ENCODE peak calls at places on chromosomes 13 and 19, in seven cellular contexts. One of them, this sample, is unnamed.

GRCh38 chr13:113023217-113023597 is 54.2 kb downstream of the MCF2L start:
- DNase-seq in H4: no peak
- DNase-seq in CD8-positive, alpha-beta memory T cell: no peak
- DNase-seq in stimulated activated naive CD8-positive, alpha-beta T cell treated with anti-CD3 and anti-CD28 coated beads, Interleukin-15, amount 100 ng/mL, for 72 hours: no peak
- DNase-seq in neuronal stem cell: no peak
- DNase-seq in Right ventricle myocardium inferior: no peak
- DNase-seq in T-cell: no peak
- DNase-seq in this sample: no peak

GRCh38 chr19:49896863-49897621 is at the start of gene IL4I1:
- DNase-seq in CD8-positive, alpha-beta memory T cell: peak; percentile 78
- DNase-seq in H4: no peak
- DNase-seq in neuronal stem cell: no peak
- DNase-seq in Right ventricle myocardium inferior: no peak
- DNase-seq in stimulated activated naive CD8-positive, alpha-beta T cell treated with anti-CD3 and anti-CD28 coated beads, Interleukin-15, amount 100 ng/mL, for 72 hours: peak; percentile 86
- DNase-seq in T-cell: peak; percentile 70
- DNase-seq in this sample: peak; percentile 61

GRCh38 chr19:49605605-49606004 is 14.6 kb downstream of the PRR12 start:
- DNase-seq in Right ventricle myocardium inferior: no peak
- DNase-seq in stimulated activated naive CD8-positive, alpha-beta T cell treated with anti-CD3 and anti-CD28 coated beads, Interleukin-15, amount 100 ng/mL, for 72 hours: no peak
- DNase-seq in H4: no peak
- DNase-seq in neuronal stem cell: no peak
- DNase-seq in T-cell: no peak
- DNase-seq in CD8-positive, alpha-beta memory T cell: no peak
- DNase-seq in this sample: no peak

GRCh38 chr19:7742991-7743390 is 4.3 kb downstream of the CD209 start:
- DNase-seq in neuronal stem cell: no peak
- DNase-seq in Right ventricle myocardium inferior: no peak
- DNase-seq in H4: no peak
- DNase-seq in CD8-positive, alpha-beta memory T cell: no peak
- DNase-seq in T-cell: no peak
- DNase-seq in stimulated activated naive CD8-positive, alpha-beta T cell treated with anti-CD3 and anti-CD28 coated beads, Interleukin-15, amount 100 ng/mL, for 72 hours: no peak
- DNase-seq in this sample: no peak

GRCh38 chr19:7575426-7576040 is 20.1 kb upstream of the CAMSAP3 start:
- DNase-seq in Right ventricle myocardium inferior: no peak
- DNase-seq in stimulated activated naive CD8-positive, alpha-beta T cell treated with anti-CD3 and anti-CD28 coated beads, Interleukin-15, amount 100 ng/mL, for 72 hours: no peak
- DNase-seq in T-cell: no peak
- DNase-seq in CD8-positive, alpha-beta memory T cell: no peak
- DNase-seq in neuronal stem cell: no peak
- DNase-seq in H4: peak; percentile 78
- DNase-seq in this sample: no peak

GRCh38 chr19:39661565-39661964 is 5.9 kb downstream of the LGALS16 start:
- DNase-seq in CD8-positive, alpha-beta memory T cell: no peak
- DNase-seq in neuronal stem cell: no peak
- DNase-seq in T-cell: no peak
- DNase-seq in stimulated activated naive CD8-positive, alpha-beta T cell treated with anti-CD3 and anti-CD28 coated beads, Interleukin-15, amount 100 ng/mL, for 72 hours: no peak
- DNase-seq in H4: no peak
- DNase-seq in Right ventricle myocardium inferior: no peak
- DNase-seq in this sample: no peak

GRCh38 chr13:112732679-112733078 is 42.8 kb downstream of the ATP11A start:
- DNase-seq in T-cell: no peak
- DNase-seq in CD8-positive, alpha-beta memory T cell: no peak
- DNase-seq in Right ventricle myocardium inferior: no peak
- DNase-seq in H4: no peak
- DNase-seq in neuronal stem cell: no peak
- DNase-seq in stimulated activated naive CD8-positive, alpha-beta T cell treated with anti-CD3 and anti-CD28 coated beads, Interleukin-15, amount 100 ng/mL, for 72 hours: no peak
- DNase-seq in this sample: no peak

GRCh38 chr13:41835871-41836270 is 125.0 kb downstream of the VWA8 start:
- DNase-seq in H4: no peak
- DNase-seq in CD8-positive, alpha-beta memory T cell: no peak
- DNase-seq in Right ventricle myocardium inferior: no peak
- DNase-seq in T-cell: no peak
- DNase-seq in stimulated activated naive CD8-positive, alpha-beta T cell treated with anti-CD3 and anti-CD28 coated beads, Interleukin-15, amount 100 ng/mL, for 72 hours: no peak
- DNase-seq in neuronal stem cell: no peak
- DNase-seq in this sample: no peak

GRCh38 chr13:35826626-35827254 is 304.4 kb downstream of the DCLK1 start:
- DNase-seq in Right ventricle myocardium inferior: no peak
- DNase-seq in neuronal stem cell: no peak
- DNase-seq in stimulated activated naive CD8-positive, alpha-beta T cell treated with anti-CD3 and anti-CD28 coated beads, Interleukin-15, amount 100 ng/mL, for 72 hours: no peak
- DNase-seq in H4: no peak
- DNase-seq in T-cell: no peak
- DNase-seq in CD8-positive, alpha-beta memory T cell: no peak
- DNase-seq in this sample: no peak

GRCh38 chr13:40578055-40578454 is 88.4 kb downstream of the FOXO1 start:
- DNase-seq in T-cell: no peak
- DNase-seq in CD8-positive, alpha-beta memory T cell: no peak
- DNase-seq in stimulated activated naive CD8-positive, alpha-beta T cell treated with anti-CD3 and anti-CD28 coated beads, Interleukin-15, amount 100 ng/mL, for 72 hours: no peak
- DNase-seq in neuronal stem cell: no peak
- DNase-seq in Right ventricle myocardium inferior: no peak
- DNase-seq in H4: no peak
- DNase-seq in this sample: no peak

GRCh38 chr13:112839347-112840105 is 129.5 kb upstream of the MCF2L start:
- DNase-seq in neuronal stem cell: no peak
- DNase-seq in CD8-positive, alpha-beta memory T cell: no peak
- DNase-seq in Right ventricle myocardium inferior: no peak
- DNase-seq in H4: no peak
- DNase-seq in stimulated activated naive CD8-positive, alpha-beta T cell treated with anti-CD3 and anti-CD28 coated beads, Interleukin-15, amount 100 ng/mL, for 72 hours: no peak
- DNase-seq in T-cell: no peak
- DNase-seq in this sample: no peak

GRCh38 chr13:49995535-49996165 is 1.2 kb upstream of the TRIM13 start:
- DNase-seq in H4: no peak
- DNase-seq in T-cell: no peak
- DNase-seq in stimulated activated naive CD8-positive, alpha-beta T cell treated with anti-CD3 and anti-CD28 coated beads, Interleukin-15, amount 100 ng/mL, for 72 hours: no peak
- DNase-seq in CD8-positive, alpha-beta memory T cell: no peak
- DNase-seq in Right ventricle myocardium inferior: no peak
- DNase-seq in neuronal stem cell: no peak
- DNase-seq in this sample: no peak

GRCh38 chr13:50894042-50894441 is 15.5 kb upstream of the RNASEH2B start:
- DNase-seq in CD8-positive, alpha-beta memory T cell: no peak
- DNase-seq in neuronal stem cell: no peak
- DNase-seq in H4: no peak
- DNase-seq in T-cell: no peak
- DNase-seq in stimulated activated naive CD8-positive, alpha-beta T cell treated with anti-CD3 and anti-CD28 coated beads, Interleukin-15, amount 100 ng/mL, for 72 hours: no peak
- DNase-seq in Right ventricle myocardium inferior: no peak
- DNase-seq in this sample: no peak

GRCh38 chr19:12939292-12939606 is 840 bp downstream of the CALR start:
- DNase-seq in stimulated activated naive CD8-positive, alpha-beta T cell treated with anti-CD3 and anti-CD28 coated beads, Interleukin-15, amount 100 ng/mL, for 72 hours: peak; percentile 48
- DNase-seq in CD8-positive, alpha-beta memory T cell: no peak
- DNase-seq in Right ventricle myocardium inferior: peak; percentile 59
- DNase-seq in neuronal stem cell: no peak
- DNase-seq in T-cell: no peak
- DNase-seq in H4: no peak
- DNase-seq in this sample: peak; percentile 16

GRCh38 chr19:42198676-42199439 is 18.6 kb downstream of the DEDD2 start:
- DNase-seq in Right ventricle myocardium inferior: no peak
- DNase-seq in H4: no peak
- DNase-seq in neuronal stem cell: no peak
- DNase-seq in T-cell: peak; percentile 80
- DNase-seq in CD8-positive, alpha-beta memory T cell: peak; percentile 88
- DNase-seq in stimulated activated naive CD8-positive, alpha-beta T cell treated with anti-CD3 and anti-CD28 coated beads, Interleukin-15, amount 100 ng/mL, for 72 hours: peak; percentile 79
- DNase-seq in this sample: peak; percentile 67

GRCh38 chr19:47626238-47626637 is 17.3 kb downstream of the BICRA start:
- DNase-seq in CD8-positive, alpha-beta memory T cell: no peak
- DNase-seq in Right ventricle myocardium inferior: no peak
- DNase-seq in stimulated activated naive CD8-positive, alpha-beta T cell treated with anti-CD3 and anti-CD28 coated beads, Interleukin-15, amount 100 ng/mL, for 72 hours: no peak
- DNase-seq in T-cell: no peak
- DNase-seq in neuronal stem cell: no peak
- DNase-seq in H4: no peak
- DNase-seq in this sample: no peak